ENCODE peak calls at places on chromosomes 4 and X, in six cellular contexts. One of them, this sample, is unnamed.

GRCh38 chrX:40281341-40282005 is 183.7 kb upstream of the BCOR start:
- DNase-seq in Panc1: no peak
- DNase-seq in iPS-NIHi11: no peak
- DNase-seq in cortex of kidney: no peak
- DNase-seq in A673: peak; percentile 78
- DNase-seq in posterior vena cava: no peak
- DNase-seq in this sample: no peak

GRCh38 chr4:74365761-74366160 is 816 bp downstream of the EREG start:
- DNase-seq in iPS-NIHi11: peak; percentile 30
- DNase-seq in posterior vena cava: no peak
- DNase-seq in A673: peak; percentile 10
- DNase-seq in cortex of kidney: no peak
- DNase-seq in Panc1: no peak
- DNase-seq in this sample: no peak

GRCh38 chr4:76342191-76342590 is 35.7 kb downstream of the STBD1 start:
- DNase-seq in Panc1: no peak
- DNase-seq in posterior vena cava: no peak
- DNase-seq in cortex of kidney: no peak
- DNase-seq in iPS-NIHi11: no peak
- DNase-seq in A673: no peak
- DNase-seq in this sample: no peak

GRCh38 chr4:141686146-141686775 is 49.9 kb downstream of the IL15 start:
- DNase-seq in cortex of kidney: no peak
- DNase-seq in iPS-NIHi11: no peak
- DNase-seq in posterior vena cava: no peak
- DNase-seq in Panc1: no peak
- DNase-seq in A673: peak; percentile 25
- DNase-seq in this sample: no peak

GRCh38 chrX:65407157-65407626 is 127.4 kb downstream of the LAS1L start:
- DNase-seq in Panc1: no peak
- DNase-seq in A673: no peak
- DNase-seq in iPS-NIHi11: peak; percentile 23
- DNase-seq in posterior vena cava: no peak
- DNase-seq in cortex of kidney: no peak
- DNase-seq in this sample: no peak

GRCh38 chr4:159390648-159391047 is 287.8 kb downstream of the RAPGEF2 start:
- DNase-seq in posterior vena cava: no peak
- DNase-seq in Panc1: no peak
- DNase-seq in iPS-NIHi11: no peak
- DNase-seq in cortex of kidney: no peak
- DNase-seq in A673: peak; percentile 77
- DNase-seq in this sample: no peak

GRCh38 chrX:136711147-136711546 is 63.2 kb downstream of the CD40LG start:
- DNase-seq in iPS-NIHi11: peak; percentile 7
- DNase-seq in posterior vena cava: no peak
- DNase-seq in cortex of kidney: no peak
- DNase-seq in Panc1: no peak
- DNase-seq in A673: peak; percentile 49
- DNase-seq in this sample: no peak

GRCh38 chrX:10062352-10062751 is 94.4 kb upstream of the CLCN4 start:
- DNase-seq in cortex of kidney: no peak
- DNase-seq in iPS-NIHi11: no peak
- DNase-seq in posterior vena cava: no peak
- DNase-seq in A673: no peak
- DNase-seq in Panc1: no peak
- DNase-seq in this sample: no peak

GRCh38 chrX:70398899-70399298 is 24.2 kb upstream of the GDPD2 start:
- DNase-seq in posterior vena cava: no peak
- DNase-seq in Panc1: no peak
- DNase-seq in cortex of kidney: no peak
- DNase-seq in A673: no peak
- DNase-seq in iPS-NIHi11: no peak
- DNase-seq in this sample: no peak

GRCh38 chrX:50827996-50828395 is 14.0 kb upstream of the SHROOM4 start:
- DNase-seq in cortex of kidney: no peak
- DNase-seq in Panc1: peak; percentile 45
- DNase-seq in A673: no peak
- DNase-seq in posterior vena cava: no peak
- DNase-seq in iPS-NIHi11: no peak
- DNase-seq in this sample: no peak

GRCh38 chrX:150693782-150694574 is 782 bp downstream of the MTMR1 start:
- DNase-seq in posterior vena cava: no peak
- DNase-seq in cortex of kidney: no peak
- DNase-seq in Panc1: no peak
- DNase-seq in iPS-NIHi11: peak; percentile 77
- DNase-seq in A673: peak; percentile 19
- DNase-seq in this sample: no peak

GRCh38 chr4:165709973-165710526 is 163.0 kb upstream of the TLL1 start:
- DNase-seq in posterior vena cava: no peak
- DNase-seq in Panc1: no peak
- DNase-seq in A673: no peak
- DNase-seq in iPS-NIHi11: peak; percentile 11
- DNase-seq in cortex of kidney: no peak
- DNase-seq in this sample: no peak

GRCh38 chr4:68654946-68655721 is 15.3 kb downstream of the UGT2B15 start:
- DNase-seq in cortex of kidney: no peak
- DNase-seq in iPS-NIHi11: no peak
- DNase-seq in Panc1: no peak
- DNase-seq in posterior vena cava: no peak
- DNase-seq in A673: no peak
- DNase-seq in this sample: no peak

GRCh38 chr4:168509786-168510185 is 12.9 kb downstream of the PALLD start:
- DNase-seq in A673: peak; percentile 41
- DNase-seq in Panc1: no peak
- DNase-seq in iPS-NIHi11: no peak
- DNase-seq in cortex of kidney: no peak
- DNase-seq in posterior vena cava: no peak
- DNase-seq in this sample: no peak

GRCh38 chr4:137394000-137394399 is 138.3 kb downstream of the PCDH18 start:
- DNase-seq in Panc1: no peak
- DNase-seq in cortex of kidney: no peak
- DNase-seq in A673: peak; percentile 39
- DNase-seq in iPS-NIHi11: no peak
- DNase-seq in posterior vena cava: no peak
- DNase-seq in this sample: no peak

GRCh38 chr4:188811116-188811515 is 671.9 kb downstream of the TRIML1 start:
- DNase-seq in posterior vena cava: no peak
- DNase-seq in cortex of kidney: no peak
- DNase-seq in iPS-NIHi11: no peak
- DNase-seq in A673: no peak
- DNase-seq in Panc1: no peak
- DNase-seq in this sample: no peak

GRCh38 chrX:39941332-39941920 is 156.3 kb downstream of the BCOR start:
- DNase-seq in posterior vena cava: peak; percentile 41
- DNase-seq in iPS-NIHi11: no peak
- DNase-seq in A673: peak; percentile 83
- DNase-seq in cortex of kidney: no peak
- DNase-seq in Panc1: no peak
- DNase-seq in this sample: no peak

GRCh38 chr4:306551-306961 is 1.3 kb upstream of the ZNF732 start:
- DNase-seq in Panc1: no peak
- DNase-seq in A673: no peak
- DNase-seq in iPS-NIHi11: no peak
- DNase-seq in posterior vena cava: no peak
- DNase-seq in cortex of kidney: no peak
- DNase-seq in this sample: no peak